ENCODE peak calls at places on chromosomes 4 and X, in seven cellular contexts. A is HL-60; Z is aorta; E is H1; O is psoas muscle; C is WERI-Rb-1; Y is CD4-positive, alpha-beta T cell. W is an unnamed sample.

GRCh38 chrX:42290608-42291007 is 367.3 kb upstream of the CASK start:
- DNase-seq in A (no peak), Z (no peak), E (no peak), O (no peak), C (no peak), Y (no peak), W (no peak)

GRCh38 chr4:76311896-76312331 is 5.4 kb downstream of the STBD1 start:
- DNase-seq in A (no peak), Z (no peak), E (no peak), O (no peak), C (no peak), Y (no peak), W (no peak)

GRCh38 chrX:53072418-53073114 is 9.6 kb upstream of the TSPYL2 start:
- DNase-seq in A (no peak), Z (no peak), E (no peak), O (no peak), C (no peak), Y (no peak), W (no peak)

GRCh38 chr4:523601-524000 is 24.6 kb downstream of the PIGG start:
- DNase-seq in A (no peak), Z (no peak), E (no peak), O (no peak), C (no peak), Y (no peak), W (no peak)

GRCh38 chrX:138031715-138032114 is 465.8 kb downstream of the ZIC3 start:
- DNase-seq in A (no peak), Z (no peak), E (no peak), O (no peak), C (no peak), Y (no peak), W (no peak)

GRCh38 chr4:81040175-81040659 is 9.7 kb downstream of the BMP3 start:
- DNase-seq in A (peak), Z (no peak), E (no peak), O (no peak), C (no peak), Y (no peak), W (no peak)

GRCh38 chrX:23887448-23887847 is 20.3 kb downstream of the APOO start:
- DNase-seq in A (no peak), Z (no peak), E (no peak), O (no peak), C (no peak), Y (no peak), W (no peak)

GRCh38 chrX:150547511-150548115 is 20.8 kb upstream of the MTM1 start:
- DNase-seq in A (no peak), Z (peak), E (peak), O (peak), C (peak), Y (no peak), W (peak)

GRCh38 chr4:12146349-12146748 is 717.7 kb upstream of the HS3ST1 start:
- DNase-seq in A (no peak), Z (no peak), E (no peak), O (no peak), C (no peak), Y (no peak), W (no peak)

GRCh38 chrX:10104958-10105658 is 51.7 kb upstream of the CLCN4 start:
- DNase-seq in A (no peak), Z (no peak), E (no peak), O (no peak), C (no peak), Y (no peak), W (no peak)

GRCh38 chrX:10099411-10099810 is 57.4 kb upstream of the CLCN4 start:
- DNase-seq in A (no peak), Z (no peak), E (no peak), O (no peak), C (no peak), Y (no peak), W (no peak)

GRCh38 chrX:10103023-10103422 is 53.8 kb upstream of the CLCN4 start:
- DNase-seq in A (no peak), Z (no peak), E (no peak), O (no peak), C (no peak), Y (no peak), W (no peak)

GRCh38 chrX:10101269-10101668 is 55.5 kb upstream of the CLCN4 start:
- DNase-seq in A (no peak), Z (no peak), E (no peak), O (no peak), C (no peak), Y (no peak), W (no peak)

DNA sequence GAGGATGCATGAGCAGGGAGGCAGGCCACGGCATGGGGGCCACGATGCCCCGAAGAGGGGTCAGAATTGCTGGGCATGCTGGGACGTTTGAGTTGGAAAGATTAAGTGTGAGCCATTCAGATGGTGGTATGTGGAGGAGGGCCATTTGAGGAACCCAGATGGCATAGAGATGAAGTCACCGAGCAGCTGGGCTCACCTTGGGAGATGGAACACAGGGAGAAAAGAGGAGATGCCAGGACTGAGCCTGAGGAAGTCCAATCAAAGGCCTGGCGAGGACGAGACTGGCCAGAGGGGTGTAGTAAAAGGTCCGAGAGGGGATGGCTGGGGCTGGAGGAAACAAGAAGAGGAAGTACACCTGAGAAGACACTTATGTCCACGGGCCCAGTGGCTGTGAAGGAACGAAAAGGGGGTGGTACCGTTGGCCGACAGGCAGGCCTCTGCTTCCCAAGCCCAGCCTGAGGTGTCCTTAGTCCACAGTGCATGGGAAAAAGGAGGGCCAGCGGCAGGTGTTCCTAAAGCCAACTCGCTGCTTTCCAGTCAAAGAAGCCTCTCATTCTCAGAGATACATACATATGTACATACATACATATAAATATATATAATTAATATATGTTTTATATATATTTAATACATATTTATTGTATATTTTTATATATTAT is 54.6 kb upstream of the CLCN4 start:
- DNase-seq in A (no peak), Z (no peak), E (no peak), O (no peak), C (no peak), Y (no peak), W (no peak)
- H3K27ac ChIP-seq in A (no peak), Z (no peak), E (no peak), O (no peak), C (no peak), Y (no peak), W (no peak)

DNA sequence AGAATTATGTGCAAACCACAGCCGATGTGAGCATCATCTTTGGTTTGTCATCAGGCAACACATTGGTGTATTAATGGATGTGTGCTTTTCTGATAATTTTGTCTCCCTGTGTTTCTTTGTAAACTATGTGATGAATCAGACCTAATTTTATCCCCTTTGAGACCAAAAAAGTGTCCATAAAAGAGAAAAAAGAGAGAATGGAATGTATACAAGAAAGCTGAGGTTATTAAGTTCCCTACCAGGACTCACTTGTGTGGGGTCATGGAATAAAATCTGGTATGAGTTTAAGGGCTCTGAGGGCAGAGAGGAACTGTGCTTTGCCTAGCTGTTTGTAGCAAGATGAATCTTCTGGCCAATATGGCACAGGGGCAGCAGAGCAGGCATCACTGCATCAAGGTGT is 239.5 kb upstream of the HAND2 start:
- DNase-seq in A (no peak), Z (no peak), E (no peak), O (no peak), C (no peak), Y (no peak), W (no peak)
- H3K27ac ChIP-seq in A (no peak), Z (no peak), E (no peak), O (no peak), C (no peak), Y (no peak), W (no peak)

DNA sequence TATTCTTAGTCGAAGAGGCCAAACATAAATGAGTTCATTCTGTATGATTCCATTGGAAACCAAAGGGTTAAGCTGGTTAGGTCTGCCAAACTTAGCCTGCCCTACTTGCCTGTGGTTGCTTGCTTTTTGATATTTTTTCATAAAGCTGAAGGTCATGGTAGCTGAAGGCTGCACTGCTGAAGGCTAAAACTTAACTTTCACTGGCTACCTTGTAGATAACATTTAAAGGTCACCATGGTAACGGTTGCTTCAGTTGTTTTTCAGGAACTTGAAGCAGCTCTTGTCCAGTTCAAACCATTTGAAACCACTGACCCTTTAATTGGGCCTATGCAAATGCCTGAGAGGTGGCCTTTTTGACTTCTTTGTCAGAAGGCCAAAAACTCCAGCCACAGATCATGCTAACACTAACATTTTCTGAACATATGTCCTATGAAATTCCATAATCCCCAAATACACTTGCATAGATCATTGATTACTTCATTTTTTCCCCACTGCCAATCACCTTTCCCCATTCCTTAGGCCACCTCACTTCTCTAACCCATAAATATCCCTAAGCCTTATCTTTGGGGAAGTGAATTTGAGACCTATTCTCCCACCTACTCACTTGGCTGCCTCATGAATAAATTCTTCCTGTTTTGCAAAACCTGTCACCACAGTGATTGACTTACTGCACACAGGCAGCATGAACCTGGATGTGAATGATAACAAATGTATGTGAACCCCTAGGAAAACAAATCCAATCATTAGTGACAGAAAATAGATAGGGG is 10.7 kb upstream of the SMIM10L2A start:
- DNase-seq in A (peak), Z (no peak), E (no peak), O (no peak), C (no peak), Y (no peak), W (no peak)
- H3K27ac ChIP-seq in A (no peak), Z (no peak), E (no peak), O (no peak), C (no peak), Y (no peak), W (no peak)

GRCh38 chrX:30023451-30023850 is 191.9 kb upstream of the MAGEB2 start:
- DNase-seq in A (no peak), Z (no peak), E (no peak), O (no peak), C (no peak), Y (no peak), W (no peak)
- H3K27ac ChIP-seq in A (no peak), Z (no peak), E (no peak), O (no peak), C (no peak), Y (no peak), W (no peak)

GRCh38 chrX:9339603-9340569 is 125.0 kb upstream of the TBL1X start:
- DNase-seq in A (no peak), Z (no peak), E (no peak), O (peak), C (no peak), Y (peak), W (no peak)
- H3K27ac ChIP-seq in A (peak), Z (no peak), E (no peak), O (peak), C (no peak), Y (peak), W (peak)

W was measured in substantia nigra.